ENCODE peak calls at places on chromosomes 2 and 18, in four cellular contexts. V is fibroblast of lung; Y is CD8-positive, alpha-beta memory T cell; O is mucosa of gallbladder. C is an unnamed sample.

GRCh38 chr18:1370552-1370951 is 465.9 kb downstream of the ADCYAP1 start:
- DNase-seq in Y (no peak), O (no peak), V (no peak), C (no peak)

GRCh38 chr2:7604456-7604855 is 687.2 kb downstream of the RNF144A start:
- DNase-seq in O (no peak), V (peak; percentile 11), Y (no peak), C (no peak)

GRCh38 chr2:186256540-186256939 is 229.5 kb upstream of the ZC3H15 start:
- DNase-seq in O (no peak), Y (no peak), V (peak; percentile 39), C (peak; percentile 13)

GRCh38 chr2:160499865-160500264 is 6.3 kb upstream of the RBMS1 start:
- DNase-seq in O (no peak), V (no peak), Y (no peak), C (no peak)

GRCh38 chr18:34648269-34648668 is 61.8 kb upstream of the DTNA start:
- DNase-seq in Y (no peak), O (no peak), V (no peak), C (no peak)

GRCh38 chr2:36301843-36302242 is 53.7 kb upstream of the CRIM1 start:
- DNase-seq in Y (no peak), O (no peak), V (no peak), C (no peak)

GRCh38 chr18:25164211-25164836 is 187.6 kb downstream of the ZNF521 start:
- DNase-seq in Y (no peak), O (no peak), V (no peak), C (no peak)

GRCh38 chr2:11680181-11680900 is 10.3 kb upstream of the NTSR2 start:
- DNase-seq in Y (no peak), V (no peak), O (peak; percentile 40), C (no peak)

GRCh38 chr2:117607202-117607601 is 207.3 kb upstream of the DDX18 start:
- DNase-seq in O (no peak), Y (no peak), V (no peak), C (no peak)

GRCh38 chr2:102369866-102370265 is 14.3 kb downstream of the IL18R1 start:
- DNase-seq in O (no peak), Y (no peak), V (no peak), C (no peak)

GRCh38 chr2:59041139-59041538 is 800.0 kb upstream of the FANCL start:
- DNase-seq in V (no peak), O (no peak), Y (no peak), C (no peak)

GRCh38 chr18:30889582-30890301 is 152.8 kb downstream of the DSC3 start:
- DNase-seq in Y (no peak), O (peak; percentile 11), V (peak; percentile 23), C (no peak)

GRCh38 chr2:183038341-183039300 is at the start of gene NCKAP1:
- DNase-seq in O (peak; percentile 92), Y (peak; percentile 81), V (peak; percentile 78), C (peak; percentile 83)

GRCh38 chr2:46329803-46330775 is 32.9 kb downstream of the EPAS1 start:
- DNase-seq in V (peak; percentile 96), O (no peak), Y (no peak), C (peak; percentile 90)

GRCh38 chr2:61255580-61256437 is 93.8 kb downstream of the C2orf74 start:
- DNase-seq in Y (no peak), O (no peak), V (peak; percentile 92), C (peak; percentile 87)

GRCh38 chr2:239275871-239276812 is 124.7 kb downstream of the HDAC4 start:
- DNase-seq in V (peak; percentile 52), O (no peak), Y (no peak), C (peak; percentile 76)

GRCh38 chr18:44039826-44040225 is 640.9 kb upstream of the SETBP1 start:
- DNase-seq in V (no peak), Y (no peak), O (no peak), C (no peak)

GRCh38 chr2:26738481-26738880 is 25.6 kb upstream of the SLC35F6 start:
- DNase-seq in Y (no peak), O (no peak), V (no peak), C (no peak)

GRCh38 chr2:19251554-19251953 is 106.9 kb downstream of the OSR1 start:
- DNase-seq in V (no peak), Y (no peak), O (no peak), C (no peak)

GRCh38 chr2:62042944-62043343 is 137.5 kb downstream of the COMMD1 start:
- DNase-seq in V (peak; percentile 30), Y (no peak), O (no peak), C (no peak)

GRCh38 chr2:122077771-122078170 is 322.3 kb downstream of the TSN start:
- DNase-seq in Y (no peak), V (no peak), O (no peak), C (no peak)

GRCh38 chr2:16661536-16661935 is 4.1 kb downstream of the CYRIA start:
- DNase-seq in Y (no peak), V (no peak), O (no peak), C (no peak)

GRCh38 chr2:44916291-44916690 is 25.2 kb upstream of the SIX3 start:
- DNase-seq in O (no peak), Y (no peak), V (no peak), C (no peak)

GRCh38 chr2:114160263-114161001 is 270.5 kb downstream of the ACTR3 start:
- DNase-seq in Y (no peak), O (peak; percentile 45), V (no peak), C (no peak)

GRCh38 chr18:70382032-70382431 is 93.2 kb downstream of the SOCS6 start:
- DNase-seq in V (no peak), Y (no peak), O (no peak), C (no peak)